ENCODE peak calls at places on chromosome 4, in seven cellular contexts. J is D341Med; L is GM23248; I is midbrain; W is DMS79 treated with DMSO at 0.1 percent for 48 hours; G is stimulated activated CD4-positive, alpha-beta T cell treated with anti-CD3 and anti-CD28 coated beads, TNF-alpha, amount 100 ng/mL, for 48 hours; U is HT1080. N is an unnamed sample.
A peak's percentile ranks its signal among the peaks of the same experiment; 100 is the strongest.

GRCh38 chr4:8911311-8912088 is 39.9 kb upstream of the HMX1 start:
- DNase-seq in I (peak; percentile 13), L (peak; percentile 87), G (no peak), W (no peak), U (no peak), J (peak; percentile 22), N (no peak)

GRCh38 chr4:89410687-89411086 is 103.1 kb upstream of the GPRIN3 start:
- DNase-seq in L (peak; percentile 77), G (no peak), U (peak; percentile 23), W (no peak), J (no peak), I (no peak), N (no peak)

GRCh38 chr4:173214231-173214630 is 45.6 kb downstream of the GALNT7 start:
- DNase-seq in J (no peak), G (no peak), I (no peak), L (no peak), W (no peak), U (no peak), N (no peak)

GRCh38 chr4:97159625-97160024 is 983.7 kb downstream of the STPG2 start:
- DNase-seq in W (no peak), I (no peak), U (no peak), J (no peak), L (no peak), G (no peak), N (no peak)

GRCh38 chr4:55458611-55459010 is 62.9 kb downstream of the TMEM165 start:
- DNase-seq in L (peak; percentile 57), G (no peak), W (no peak), J (no peak), I (no peak), U (no peak), N (no peak)

GRCh38 chr4:136036744-136037143 is 1495.5 kb downstream of the PCDH18 start:
- DNase-seq in L (no peak), J (no peak), W (no peak), G (no peak), I (no peak), U (peak; percentile 76), N (no peak)

GRCh38 chr4:181376058-181376457 is 867.1 kb upstream of the TENM3 start:
- DNase-seq in I (no peak), U (no peak), G (no peak), L (no peak), J (no peak), W (no peak), N (no peak)

GRCh38 chr4:7335363-7336066 is 99.2 kb downstream of the PSAPL1 start:
- DNase-seq in L (peak; percentile 60), W (peak; percentile 34), I (peak; percentile 69), G (peak; percentile 58), J (peak; percentile 88), U (no peak), N (peak; percentile 24)

N was measured in NCI-H2029 treated with DMSO at 0.1 percent for 48 hours.